ENCODE peak calls at places on chromosomes 3 and 15, in four cellular contexts. D is K562, W is WTC11, Z is HepG2. P is an unnamed sample.

GRCh38 chr3:197372076-197372661 is 73.8 kb upstream of the DLG1 start:
- DNase-seq in D (no peak), W (no peak), Z (peak; percentile 66), P (no peak)

GRCh38 chr15:62506217-62506805 is 341.2 kb upstream of the C2CD4B start:
- DNase-seq in D (no peak), W (no peak), Z (peak; percentile 78), P (peak; percentile 57)

GRCh38 chr3:193132923-193133463 is 108.0 kb upstream of the PLAAT1 start:
- DNase-seq in D (no peak), W (no peak), Z (no peak), P (no peak)

GRCh38 chr15:56042982-56043980 is 49.9 kb upstream of the NEDD4 start:
- DNase-seq in D (no peak), W (no peak), Z (peak; percentile 52), P (no peak)

GRCh38 chr15:40594429-40594836 is 384 bp downstream of the KNL1 start:
- DNase-seq in D (peak; percentile 78), W (peak; percentile 71), Z (peak; percentile 38), P (peak; percentile 58)

GRCh38 chr3:152737021-152737908 is 97.7 kb upstream of the P2RY1 start:
- DNase-seq in D (no peak), W (no peak), Z (no peak), P (no peak)

GRCh38 chr3:37668431-37668830 is 193.2 kb upstream of the CTDSPL start:
- DNase-seq in D (no peak), W (no peak), Z (no peak), P (no peak)

GRCh38 chr3:174202561-174202960 is 656.6 kb upstream of the NAALADL2 start:
- DNase-seq in D (no peak), W (no peak), Z (no peak), P (no peak)

GRCh38 chr15:52146776-52147175 is 34.2 kb upstream of the BCL2L10 start:
- DNase-seq in D (no peak), W (no peak), Z (no peak), P (no peak)

GRCh38 chr15:77034620-77035467 is 36.1 kb downstream of the TSPAN3 start:
- DNase-seq in D (peak; percentile 53), W (peak; percentile 83), Z (no peak), P (no peak)

GRCh38 chr3:36446230-36446629 is 65.9 kb downstream of the STAC start:
- DNase-seq in D (no peak), W (no peak), Z (no peak), P (no peak)

GRCh38 chr3:14203521-14204079 is 25.0 kb downstream of the LSM3 start:
- DNase-seq in D (peak; percentile 84), W (peak; percentile 60), Z (peak; percentile 64), P (peak; percentile 79)

GRCh38 chr3:64327039-64327804 is 102.0 kb upstream of the PRICKLE2 start:
- DNase-seq in D (peak; percentile 12), W (no peak), Z (no peak), P (no peak)

GRCh38 chr15:46091860-46092450 is 457.1 kb downstream of the SQOR start:
- DNase-seq in D (peak; percentile 12), W (peak; percentile 38), Z (peak; percentile 12), P (peak; percentile 1)

GRCh38 chr15:58852347-58852746 is 81.1 kb downstream of the SLTM start:
- DNase-seq in D (no peak), W (no peak), Z (peak; percentile 42), P (peak; percentile 48)

GRCh38 chr15:68347392-68347791 is 69.8 kb downstream of the FEM1B start:
- DNase-seq in D (no peak), W (no peak), Z (no peak), P (no peak)

GRCh38 chr3:60501303-60501702 is 749.9 kb downstream of the FHIT start:
- DNase-seq in D (no peak), W (no peak), Z (no peak), P (no peak)

GRCh38 chr15:43229977-43230376 is 9.2 kb upstream of the EPB42 start:
- DNase-seq in D (no peak), W (no peak), Z (no peak), P (no peak)

GRCh38 chr3:95228416-95228815 is 1165.6 kb downstream of the NSUN3 start:
- DNase-seq in D (no peak), W (no peak), Z (no peak), P (no peak)

GRCh38 chr15:101025896-101026631 is 106.9 kb downstream of the LRRK1 start:
- DNase-seq in D (no peak), W (no peak), Z (no peak), P (no peak)

GRCh38 chr15:68326711-68327412 is 49.3 kb downstream of the FEM1B start:
- DNase-seq in D (no peak), W (no peak), Z (no peak), P (no peak)

GRCh38 chr15:70357453-70357852 is 259.7 kb upstream of the TLE3 start:
- DNase-seq in D (no peak), W (no peak), Z (no peak), P (no peak)

GRCh38 chr3:182682263-182683229 is 110.8 kb upstream of the ATP11B start:
- DNase-seq in D (peak; percentile 79), W (peak; percentile 85), Z (peak; percentile 12), P (peak; percentile 22)

GRCh38 chr15:33526532-33526931 is 215.8 kb downstream of the RYR3 start:
- DNase-seq in D (no peak), W (no peak), Z (no peak), P (no peak)

GRCh38 chr3:14522129-14522691 is 17.9 kb downstream of the GRIP2 start:
- DNase-seq in D (no peak), W (no peak), Z (no peak), P (no peak)

GRCh38 chr3:156648086-156648485 is 26.3 kb upstream of the TIPARP start:
- DNase-seq in D (no peak), W (no peak), Z (no peak), P (no peak)

GRCh38 chr3:13145131-13145825 is 72.0 kb upstream of the IQSEC1 start:
- DNase-seq in D (peak; percentile 70), W (peak; percentile 45), Z (peak; percentile 10), P (no peak)

GRCh38 chr15:57772223-57772957 is 65.9 kb downstream of the POLR2M start:
- DNase-seq in D (no peak), W (no peak), Z (no peak), P (no peak)

GRCh38 chr3:170419301-170420087 is 826 bp downstream of the CLDN11 start:
- DNase-seq in D (no peak), W (peak; percentile 64), Z (no peak), P (no peak)

GRCh38 chr3:34012102-34012461 is 213.7 kb downstream of the PDCD6IP start:
- DNase-seq in D (peak; percentile 38), W (no peak), Z (peak; percentile 99), P (peak; percentile 98)
- TF ChIP-seq NR3C1 in D (no peak), W (no peak), Z (no peak), P (no peak)

DNA sequence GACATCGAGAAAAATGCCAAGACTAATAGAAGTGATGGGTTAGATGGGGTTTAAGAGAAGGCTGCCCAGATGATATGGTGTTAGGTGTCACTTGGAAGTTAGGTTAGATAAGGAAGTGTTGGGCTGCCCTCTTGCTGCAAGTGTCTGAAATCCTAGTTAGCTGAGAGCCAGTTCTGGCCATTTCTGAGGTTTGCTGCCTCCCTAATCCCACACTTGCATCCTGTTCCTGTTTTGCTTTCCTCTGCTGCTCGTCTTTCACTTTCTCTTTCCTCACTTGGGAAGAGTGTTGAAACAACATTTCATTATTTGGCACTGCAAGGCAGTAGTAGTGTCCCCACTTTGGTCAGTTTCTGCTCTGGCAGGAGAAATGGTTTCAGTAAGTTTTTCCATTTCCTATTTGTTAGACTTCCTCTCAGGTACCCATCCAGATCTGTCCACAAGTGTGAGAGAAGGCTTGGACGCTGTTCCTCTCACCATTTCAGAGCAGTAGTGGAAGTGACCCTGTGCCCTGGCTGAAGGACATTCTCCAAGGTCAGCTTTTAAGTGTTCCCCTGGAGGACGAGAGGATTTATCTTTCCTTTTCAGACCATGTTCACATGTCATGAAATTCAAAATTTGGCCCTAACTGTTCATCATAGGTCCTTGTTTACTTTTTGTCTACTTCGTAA is 93.3 kb downstream of the ADAMTSL3 start:
- DNase-seq in D (no peak), W (no peak), Z (peak; percentile 2), P (no peak)
- TF ChIP-seq NR3C1 in D (no peak), W (no peak), Z (no peak), P (no peak)

DNA sequence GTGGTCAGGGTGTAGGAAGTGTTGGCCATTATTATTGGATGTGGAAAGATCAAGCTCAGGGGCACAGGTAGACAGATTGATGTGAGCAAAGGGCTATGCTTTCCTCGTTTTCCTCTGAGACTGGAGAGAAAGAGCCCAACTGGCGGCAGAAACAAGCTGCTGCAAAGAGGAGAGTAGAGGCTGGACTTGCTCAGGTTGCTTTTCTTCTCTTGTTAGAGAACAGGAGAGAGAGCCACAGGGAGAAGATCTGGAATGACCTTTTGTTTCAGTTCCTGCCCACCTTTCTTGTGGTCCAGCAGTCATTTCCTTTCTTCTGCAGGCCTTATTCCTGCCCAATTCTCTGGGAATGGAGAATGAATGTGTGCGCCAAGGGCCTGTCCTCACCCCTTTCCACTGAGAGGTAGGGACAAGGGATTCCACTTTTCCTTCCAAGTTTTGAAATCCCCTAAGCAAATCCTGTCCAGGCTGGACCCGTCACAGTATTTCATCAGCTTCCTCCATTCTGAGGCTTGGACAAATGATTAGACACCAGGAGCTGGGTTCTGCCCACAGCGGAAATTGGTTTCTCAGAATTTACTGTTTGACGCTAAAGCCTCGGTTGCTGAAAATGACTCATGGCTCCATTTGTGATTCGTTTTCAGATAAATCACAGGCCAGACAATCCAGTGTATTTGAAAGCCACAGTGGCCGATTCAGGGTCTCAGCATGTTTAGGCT is 16.1 kb downstream of the ZNF80 start:
- DNase-seq in D (no peak), W (no peak), Z (no peak), P (no peak)
- TF ChIP-seq NR3C1 in D (no peak), W (no peak), Z (no peak), P (no peak)

DNA sequence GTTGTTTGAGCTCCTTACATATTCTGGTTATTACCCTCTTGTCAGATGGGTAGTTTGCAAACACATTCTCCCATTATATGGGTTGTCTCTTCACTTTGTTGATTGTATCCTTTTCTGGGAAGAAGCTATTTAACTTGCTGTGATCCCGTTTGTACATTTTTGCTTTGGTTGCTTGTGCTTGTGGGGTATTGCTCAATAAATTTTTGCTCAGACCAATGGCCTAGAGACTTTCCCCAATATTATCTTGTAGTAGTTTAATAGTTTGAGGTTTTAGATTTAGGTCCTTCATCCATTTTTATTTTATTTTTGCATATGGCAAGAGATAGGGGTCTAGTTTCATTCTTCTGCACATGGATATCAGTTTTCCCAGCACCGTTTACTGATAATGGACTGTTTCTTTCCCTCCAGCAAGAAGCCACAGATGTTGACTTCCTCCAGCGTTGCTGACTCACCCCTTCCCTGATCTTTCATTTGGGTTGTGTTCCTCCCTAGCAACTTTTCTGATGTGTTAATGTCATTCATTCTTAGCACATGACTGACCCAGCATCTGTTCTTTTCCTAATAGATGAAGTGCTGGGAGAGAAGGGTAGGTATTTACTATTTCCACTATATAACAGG is 166.7 kb upstream of the SGO1 start:
- DNase-seq in D (peak; percentile 55), W (no peak), Z (no peak), P (no peak)
- TF ChIP-seq NR3C1 in D (no peak), W (no peak), Z (no peak), P (no peak)

GRCh38 chr15:74179101-74179841 is 5.8 kb downstream of the ISLR start:
- DNase-seq in D (no peak), W (no peak), Z (no peak), P (no peak)

GRCh38 chr15:74180689-74181602 is 7.4 kb downstream of the ISLR start:
- DNase-seq in D (no peak), W (no peak), Z (no peak), P (no peak)

GRCh38 chr15:74176262-74177208 is 3.0 kb downstream of the ISLR start:
- DNase-seq in D (no peak), W (peak; percentile 41), Z (no peak), P (no peak)

GRCh38 chr15:74179983-74180688 is 6.6 kb downstream of the ISLR start:
- DNase-seq in D (no peak), W (no peak), Z (no peak), P (no peak)

GRCh38 chr15:74178326-74179100 is 5.0 kb downstream of the ISLR start:
- DNase-seq in D (no peak), W (no peak), Z (no peak), P (no peak)
- TF ChIP-seq NR3C1 in D (no peak), W (no peak), Z (no peak), P (no peak)

GRCh38 chr3:141643391-141643790 is 94.7 kb upstream of the RNF7 start:
- DNase-seq in D (no peak), W (no peak), Z (no peak), P (no peak)
- TF ChIP-seq NR3C1 in D (no peak), W (no peak), Z (no peak), P (no peak)